ENCODE peak calls at places on chromosomes 11 and 22, in ten cellular contexts. L is neural progenitor cell; O is esophagus squamous epithelium; N is lower lobe of right lung; F is PC-9; J is CD4-positive, alpha-beta T cell; G is uterus; X is progenitor cell of endocrine pancreas; M is stomach; Q is AG10803. C is an unnamed sample.

GRCh38 chr11:64894070-64894811 is 15.8 kb upstream of the EHD1 start:
- DNase-seq in M (peak), L (peak), N (peak), Q (peak), X (peak), J (peak), O (no peak), G (peak), F (peak), C (peak)

GRCh38 chr11:9004310-9004945 is 627 bp upstream of the NRIP3 start:
- DNase-seq in F (no peak), O (no peak), J (no peak), G (peak), Q (no peak), N (peak), X (peak), M (no peak), L (peak), C (peak)

GRCh38 chr11:120089036-120090001 is 48.6 kb downstream of the TRIM29 start:
- DNase-seq in F (no peak), O (no peak), Q (no peak), G (no peak), M (peak), N (no peak), X (no peak), J (no peak), L (no peak), C (no peak)

GRCh38 chr22:32880906-32881596 is 79.5 kb downstream of the TIMP3 start:
- DNase-seq in F (no peak), M (peak), L (no peak), X (no peak), J (no peak), G (peak), N (peak), O (no peak), Q (no peak), C (peak)

GRCh38 chr22:47698906-47699305 is 936.5 kb downstream of the TBC1D22A start:
- DNase-seq in X (no peak), L (no peak), F (no peak), Q (no peak), M (no peak), G (no peak), N (no peak), J (no peak), O (no peak), C (no peak)

GRCh38 chr22:36419177-36419911 is 31.6 kb upstream of the MYH9 start:
- DNase-seq in M (no peak), O (no peak), Q (peak), J (no peak), X (no peak), F (peak), G (peak), N (no peak), L (no peak), C (no peak)

GRCh38 chr11:103222801-103223200 is 113.6 kb downstream of the DYNC2H1 start:
- DNase-seq in L (no peak), G (no peak), J (no peak), X (no peak), Q (no peak), N (no peak), F (no peak), M (no peak), O (no peak), C (no peak)

GRCh38 chr22:31212783-31213626 is 907 bp downstream of the LIMK2 start:
- DNase-seq in X (no peak), F (no peak), N (no peak), Q (no peak), J (no peak), M (no peak), L (peak), G (no peak), O (no peak), C (no peak)

GRCh38 chr11:44835326-44835725 is 108.6 kb downstream of the TSPAN18 start:
- DNase-seq in O (no peak), J (no peak), Q (no peak), L (no peak), F (no peak), G (no peak), M (no peak), N (no peak), X (no peak), C (no peak)

GRCh38 chr11:68200639-68201038 is 12.5 kb downstream of the KMT5B start:
- DNase-seq in N (no peak), Q (peak), X (no peak), J (no peak), L (no peak), O (no peak), F (no peak), G (no peak), M (no peak), C (no peak)

GRCh38 chr11:109998921-109999320 is 94.3 kb upstream of the ZC3H12C start:
- DNase-seq in X (no peak), Q (no peak), N (no peak), L (no peak), O (no peak), F (no peak), J (no peak), G (no peak), M (no peak), C (no peak)

GRCh38 chr11:120775986-120776682 is 247.8 kb upstream of the TBCEL start:
- DNase-seq in X (no peak), G (no peak), F (no peak), M (no peak), L (peak), J (no peak), O (no peak), Q (no peak), N (no peak), C (no peak)

GRCh38 chr11:116148056-116148455 is 624.7 kb downstream of the BUD13 start:
- DNase-seq in J (no peak), O (no peak), X (no peak), F (no peak), M (no peak), L (peak), N (no peak), G (no peak), Q (no peak), C (peak)

GRCh38 chr11:16923987-16924386 is 90.2 kb downstream of the PLEKHA7 start:
- DNase-seq in G (no peak), L (no peak), O (no peak), N (no peak), M (peak), J (no peak), Q (no peak), F (peak), X (no peak), C (no peak)

GRCh38 chr11:86632499-86633269 is 39.7 kb downstream of the ME3 start:
- DNase-seq in Q (peak), G (no peak), X (no peak), N (no peak), O (no peak), F (peak), L (peak), J (no peak), M (no peak), C (no peak)

GRCh38 chr11:100682247-100682969 is 4.7 kb upstream of the ARHGAP42 start:
- DNase-seq in J (no peak), O (no peak), L (no peak), F (no peak), G (no peak), X (no peak), M (no peak), Q (peak), N (no peak), C (no peak)

GRCh38 chr11:85643255-85643654 is 4.5 kb upstream of the TMEM126A start:
- DNase-seq in Q (no peak), F (peak), M (peak), X (no peak), L (no peak), N (no peak), O (no peak), G (no peak), J (no peak), C (no peak)

GRCh38 chr11:20376162-20376561 is 11.4 kb upstream of the PRMT3 start:
- DNase-seq in J (no peak), X (no peak), L (no peak), M (no peak), N (no peak), O (no peak), F (no peak), Q (no peak), G (no peak), C (no peak)

GRCh38 chr11:133814588-133814987 is 30.7 kb downstream of the SPATA19 start:
- DNase-seq in M (no peak), F (no peak), G (no peak), J (no peak), Q (no peak), X (no peak), L (no peak), O (no peak), N (no peak), C (no peak)

GRCh38 chr11:33536178-33536577 is 164.4 kb downstream of the C11orf91 start:
- DNase-seq in N (no peak), J (no peak), X (no peak), O (no peak), F (no peak), Q (no peak), M (no peak), G (no peak), L (no peak), C (no peak)

GRCh38 chr11:9109858-9110731 is 18.7 kb upstream of the SCUBE2 start:
- DNase-seq in N (no peak), X (no peak), M (no peak), Q (no peak), L (no peak), F (no peak), J (no peak), G (no peak), O (no peak), C (no peak)

GRCh38 chr11:12674936-12675696 is 895 bp downstream of the TEAD1 start:
- DNase-seq in Q (no peak), L (peak), N (peak), J (no peak), F (no peak), O (no peak), G (peak), M (peak), X (peak), C (peak)

GRCh38 chr11:68503281-68503687 is 42.7 kb downstream of the PPP6R3 start:
- DNase-seq in F (no peak), X (no peak), J (no peak), N (no peak), M (no peak), L (no peak), G (no peak), Q (peak), O (no peak), C (no peak)

GRCh38 chr11:132715041-132715440 is 817.3 kb downstream of the OPCML start:
- DNase-seq in O (no peak), Q (peak), G (no peak), M (no peak), X (no peak), J (no peak), L (no peak), F (no peak), N (no peak), C (no peak)

GRCh38 chr11:9142732-9143131 is 51.3 kb upstream of the SCUBE2 start:
- DNase-seq in O (no peak), X (no peak), J (no peak), G (no peak), M (no peak), Q (no peak), N (no peak), L (no peak), F (no peak), C (no peak)

GRCh38 chr11:86050310-86050709 is 18.6 kb downstream of the PICALM start:
- DNase-seq in F (no peak), Q (peak), X (no peak), J (no peak), L (no peak), G (no peak), M (no peak), N (no peak), O (no peak), C (no peak)

GRCh38 chr11:11265994-11266606 is 87.0 kb downstream of the CSNK2A3 start:
- DNase-seq in M (peak), Q (no peak), G (no peak), L (peak), F (no peak), J (peak), X (peak), O (no peak), N (peak), C (peak)

GRCh38 chr11:7657306-7658025 is 15.8 kb downstream of the CYB5R2 start:
- DNase-seq in F (peak), M (peak), J (no peak), X (no peak), G (peak), Q (peak), L (peak), N (peak), O (no peak), C (peak)

GRCh38 chr11:119694334-119694733 is 34.7 kb downstream of the NECTIN1 start:
- DNase-seq in O (no peak), M (peak), L (no peak), F (peak), G (no peak), Q (no peak), X (no peak), N (no peak), J (no peak), C (no peak)

GRCh38 chr11:8477680-8478079 is 116.3 kb downstream of the STK33 start:
- DNase-seq in L (no peak), G (no peak), M (no peak), X (no peak), Q (no peak), J (no peak), N (no peak), F (no peak), O (no peak), C (no peak)

GRCh38 chr11:68542617-68543016 is 82.1 kb downstream of the PPP6R3 start:
- DNase-seq in O (no peak), G (peak), Q (peak), L (no peak), F (peak), N (no peak), X (no peak), J (no peak), M (no peak), C (no peak)

GRCh38 chr11:114257621-114258558 is 38.3 kb upstream of the NNMT start:
- DNase-seq in X (peak), L (peak), J (no peak), G (peak), M (no peak), Q (no peak), N (peak), O (no peak), F (no peak), C (peak)
- TF ChIP-seq CTCF in X (peak), L (peak), J (no peak), G (peak), M (no peak), Q (no peak), N (peak), O (no peak), F (no peak), C (peak)

GRCh38 chr22:44601725-44602124 is 100.3 kb upstream of the PRR5 start:
- DNase-seq in X (no peak), F (no peak), Q (no peak), L (no peak), M (no peak), J (no peak), N (no peak), G (no peak), O (no peak), C (no peak)

GRCh38 chr22:44605486-44605885 is 96.5 kb upstream of the PRR5 start:
- DNase-seq in L (no peak), M (no peak), G (no peak), O (no peak), F (no peak), J (no peak), X (no peak), Q (no peak), N (no peak), C (no peak)

GRCh38 chr22:44603774-44604173 is 98.2 kb upstream of the PRR5 start:
- DNase-seq in O (no peak), F (no peak), M (no peak), J (no peak), X (no peak), L (no peak), G (no peak), Q (no peak), N (no peak), C (no peak)

GRCh38 chr22:44601189-44601588 is 100.8 kb upstream of the PRR5 start:
- DNase-seq in X (no peak), O (no peak), L (no peak), J (no peak), N (no peak), M (no peak), F (no peak), G (no peak), Q (no peak), C (no peak)

GRCh38 chr22:44604455-44604854 is 97.5 kb upstream of the PRR5 start:
- DNase-seq in M (no peak), G (no peak), F (no peak), J (no peak), L (no peak), O (no peak), X (no peak), Q (no peak), N (no peak), C (no peak)
- TF ChIP-seq CTCF in M (no peak), G (no peak), F (no peak), J (no peak), L (no peak), O (no peak), X (no peak), Q (no peak), N (no peak), C (no peak)

GRCh38 chr11:2091112-2091746 is 48.0 kb downstream of the IGF2 start:
- DNase-seq in M (peak), Q (no peak), L (no peak), O (no peak), X (no peak), J (no peak), N (peak), F (no peak), G (no peak), C (no peak)

GRCh38 chr11:2088284-2088683 is 50.9 kb downstream of the IGF2 start:
- DNase-seq in Q (no peak), X (no peak), J (no peak), N (peak), G (no peak), L (no peak), O (no peak), M (peak), F (no peak), C (no peak)

GRCh38 chr11:2090172-2091111 is 48.7 kb downstream of the IGF2 start:
- DNase-seq in X (no peak), F (no peak), G (no peak), M (peak), Q (no peak), J (no peak), N (peak), L (no peak), O (no peak), C (no peak)

GRCh38 chr11:2089536-2090165 is 49.5 kb downstream of the IGF2 start:
- DNase-seq in M (peak), J (no peak), F (no peak), N (peak), X (no peak), G (no peak), Q (peak), O (no peak), L (peak), C (no peak)

DNA sequence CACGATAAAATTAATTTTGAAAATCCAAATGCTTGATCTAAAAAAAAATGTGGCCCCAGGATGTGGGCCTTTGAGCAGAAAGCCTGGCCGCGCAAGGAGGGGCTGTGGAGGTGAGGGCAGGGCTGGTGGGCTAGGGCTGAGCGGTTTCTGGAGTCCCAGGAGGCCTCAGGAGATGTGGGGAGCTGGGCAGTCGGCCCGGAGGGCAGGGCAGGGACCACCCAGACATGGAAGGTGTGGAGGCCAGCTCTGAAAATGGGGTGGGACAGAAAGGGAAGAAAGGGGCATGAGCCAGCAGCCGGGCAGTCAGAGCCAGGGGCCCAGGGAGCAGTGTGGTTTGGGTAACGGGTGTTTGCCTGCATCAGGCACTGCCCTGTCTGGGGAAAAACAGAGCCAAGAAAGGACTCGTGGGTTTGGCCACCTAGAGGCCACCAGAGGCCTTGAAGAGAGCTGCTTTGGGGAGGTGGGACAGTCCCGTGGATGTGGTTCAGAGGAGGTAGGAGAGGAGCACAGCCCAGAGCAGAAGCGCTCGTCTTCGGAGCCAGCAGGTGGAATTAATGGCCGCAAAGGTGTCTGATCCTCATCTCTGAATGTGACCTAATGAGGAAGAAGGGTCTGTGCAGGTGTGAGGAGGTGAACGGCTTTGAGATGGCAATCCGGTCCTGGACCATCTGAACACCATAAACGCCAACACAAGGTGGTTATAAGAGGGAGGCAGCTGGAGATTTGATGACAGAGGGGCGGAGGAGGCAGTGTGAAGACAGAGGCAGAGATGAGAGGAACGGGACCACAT is 50.2 kb downstream of the IGF2 start:
- DNase-seq in Q (no peak), J (no peak), G (no peak), L (no peak), N (peak), M (peak), F (no peak), O (no peak), X (no peak), C (no peak)
- TF ChIP-seq CTCF in Q (no peak), J (no peak), G (no peak), L (peak), N (no peak), M (no peak), F (no peak), O (no peak), X (peak), C (no peak)

DNA sequence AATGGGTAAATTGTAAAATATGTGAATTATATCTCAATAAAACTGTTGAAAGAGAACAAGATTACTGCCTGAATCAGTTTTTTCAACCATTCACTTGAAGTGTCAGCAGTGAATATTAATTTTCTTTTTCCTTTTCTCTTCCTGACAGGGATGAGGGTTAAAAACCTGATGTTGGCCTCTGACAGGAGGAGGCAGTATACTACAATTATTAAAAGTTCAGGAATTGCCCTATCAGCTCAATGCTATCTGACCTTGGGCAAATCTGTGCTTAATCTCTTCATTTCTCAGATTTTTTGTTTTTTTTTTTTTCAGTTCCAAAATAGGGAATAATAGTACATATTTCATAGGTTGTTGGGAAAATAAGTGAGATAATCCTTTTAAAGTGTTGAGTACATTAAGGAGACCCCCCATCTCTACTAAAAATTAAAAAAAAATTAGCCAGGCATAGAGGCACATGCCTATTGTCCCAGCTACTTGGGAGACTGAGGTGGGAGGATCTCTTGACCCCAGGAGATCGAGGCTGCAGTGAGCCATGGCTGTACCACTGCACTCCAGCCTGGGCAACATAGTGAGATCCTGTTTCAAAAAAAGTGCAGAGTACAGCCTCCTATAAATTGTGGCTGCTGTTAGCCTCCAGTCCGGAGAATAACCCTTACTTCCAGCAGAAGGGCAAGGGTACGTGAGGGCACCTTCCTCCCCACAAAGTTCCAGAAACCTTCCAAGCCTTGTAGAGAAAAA is 48.8 kb downstream of the TRIM44 start:
- DNase-seq in J (no peak), M (no peak), Q (no peak), X (no peak), G (no peak), L (no peak), O (no peak), N (no peak), F (no peak), C (no peak)
- TF ChIP-seq CTCF in J (no peak), M (no peak), Q (no peak), X (no peak), G (peak), L (peak), O (no peak), N (no peak), F (peak), C (no peak)

GRCh38 chr11:47348131-47348802 is 4.2 kb downstream of the MYBPC3 start:
- DNase-seq in X (no peak), Q (no peak), J (no peak), O (no peak), F (no peak), M (no peak), G (no peak), L (no peak), N (no peak), C (no peak)

GRCh38 chr11:47349521-47350095 is 2.9 kb downstream of the MYBPC3 start:
- DNase-seq in M (no peak), J (no peak), L (no peak), F (peak), G (no peak), X (no peak), O (no peak), Q (no peak), N (no peak), C (no peak)

GRCh38 chr11:47347134-47347533 is 5.4 kb downstream of the MYBPC3 start:
- DNase-seq in L (no peak), Q (no peak), N (no peak), M (no peak), X (no peak), J (no peak), O (no peak), G (no peak), F (no peak), C (no peak)

GRCh38 chr11:47350315-47350714 is 2.2 kb downstream of the MYBPC3 start:
- DNase-seq in O (no peak), Q (no peak), M (no peak), L (no peak), F (peak), N (no peak), J (no peak), G (no peak), X (no peak), C (no peak)

GRCh38 chr11:47348859-47349258 is 3.6 kb downstream of the MYBPC3 start:
- DNase-seq in L (peak), N (no peak), M (no peak), O (no peak), Q (no peak), G (no peak), J (no peak), F (peak), X (no peak), C (peak)
- TF ChIP-seq CTCF in L (peak), N (no peak), M (no peak), O (no peak), Q (peak), G (no peak), J (no peak), F (peak), X (peak), C (no peak)

C was measured in glutamatergic neuron.